ENCODE peak calls at places on chromosome 5, in ten cellular contexts. G is MM.1S; U is astrocyte; T is naive thymus-derived CD4-positive, alpha-beta T cell; I is HepG2; A is HCT116; S is CD8-positive, alpha-beta memory T cell; X is CD4-positive, alpha-beta memory T cell; W is tibial artery; C is psoas muscle. B is an unnamed sample.

GRCh38 chr5:74633710-74634109 is 6.8 kb downstream of the ENC1 start:
- DNase-seq in X (no peak), A (no peak), S (no peak), T (no peak), W (no peak), G (no peak), I (no peak), U (no peak), C (no peak), B (no peak)

GRCh38 chr5:73901455-73901854 is 275.5 kb downstream of the ARHGEF28 start:
- DNase-seq in U (no peak), C (no peak), T (no peak), W (no peak), S (no peak), A (no peak), G (peak), I (no peak), X (no peak), B (no peak)

GRCh38 chr5:14502291-14502690 is 79.3 kb upstream of the OTULINL start:
- DNase-seq in A (no peak), S (no peak), G (no peak), C (no peak), T (no peak), W (no peak), U (no peak), X (no peak), I (no peak), B (no peak)

GRCh38 chr5:108727154-108727638 is 20.5 kb upstream of the FER start:
- DNase-seq in I (no peak), G (no peak), W (peak), U (no peak), A (no peak), S (no peak), X (no peak), C (no peak), T (no peak), B (no peak)

GRCh38 chr5:51053361-51053760 is 329.9 kb upstream of the ISL1 start:
- DNase-seq in X (no peak), S (no peak), T (no peak), C (no peak), I (no peak), G (no peak), W (no peak), U (no peak), A (no peak), B (no peak)

GRCh38 chr5:143560378-143560777 is 156.9 kb upstream of the NR3C1 start:
- DNase-seq in A (no peak), U (no peak), W (no peak), T (no peak), X (no peak), G (no peak), S (no peak), C (no peak), I (no peak), B (no peak)

GRCh38 chr5:61416010-61416409 is 84.0 kb downstream of the ZSWIM6 start:
- DNase-seq in T (no peak), W (no peak), U (peak), S (no peak), I (no peak), C (no peak), G (no peak), X (no peak), A (no peak), B (no peak)

GRCh38 chr5:170642066-170642735 is 138.4 kb downstream of the KCNIP1 start:
- DNase-seq in S (no peak), T (no peak), I (no peak), W (peak), C (no peak), A (no peak), U (no peak), G (no peak), X (no peak), B (no peak)

GRCh38 chr5:53877243-53877642 is 316.8 kb downstream of the NDUFS4 start:
- DNase-seq in I (no peak), W (no peak), U (peak), A (no peak), X (no peak), S (no peak), T (no peak), G (no peak), C (no peak), B (no peak)

GRCh38 chr5:122377023-122377422 is 65.0 kb downstream of the SNCAIP start:
- DNase-seq in A (no peak), U (no peak), S (no peak), W (no peak), I (no peak), C (no peak), G (no peak), T (no peak), X (no peak), B (no peak)

GRCh38 chr5:1438871-1439270 is 6.4 kb downstream of the SLC6A3 start:
- DNase-seq in G (no peak), A (no peak), S (no peak), T (no peak), X (no peak), C (no peak), U (no peak), I (no peak), W (peak), B (peak)

GRCh38 chr5:34913072-34913471 is 2.2 kb downstream of the RAD1 start:
- DNase-seq in X (no peak), W (no peak), T (no peak), I (no peak), S (no peak), A (no peak), C (no peak), G (no peak), U (peak), B (no peak)

GRCh38 chr5:53490747-53491146 is 10.3 kb downstream of the FST start:
- DNase-seq in C (no peak), U (peak), T (no peak), I (peak), A (no peak), W (no peak), G (no peak), X (no peak), S (no peak), B (peak)

GRCh38 chr5:89037090-89037489 is 154.1 kb upstream of the MEF2C start:
- DNase-seq in I (peak), T (no peak), S (no peak), C (no peak), X (no peak), A (no peak), G (no peak), U (peak), W (no peak), B (peak)

GRCh38 chr5:55360190-55360589 is 52.4 kb downstream of the MTREX start:
- DNase-seq in A (no peak), U (peak), S (no peak), I (no peak), T (no peak), W (no peak), X (no peak), C (no peak), G (no peak), B (no peak)

GRCh38 chr5:156498226-156498965 is 171.4 kb downstream of the SGCD start:
- DNase-seq in A (no peak), C (no peak), U (no peak), T (no peak), X (no peak), S (no peak), W (no peak), I (no peak), G (no peak), B (no peak)

GRCh38 chr5:32329395-32329834 is 16.7 kb upstream of the MTMR12 start:
- DNase-seq in I (peak), T (peak), X (peak), C (peak), U (peak), G (peak), S (peak), A (peak), W (no peak), B (no peak)

GRCh38 chr5:118195215-118195614 is 793.1 kb downstream of the DTWD2 start:
- DNase-seq in W (no peak), X (no peak), T (no peak), G (no peak), C (no peak), I (no peak), A (no peak), U (no peak), S (no peak), B (no peak)

GRCh38 chr5:69368458-69369368 is 607 bp downstream of the AK6 start:
- DNase-seq in X (peak), C (no peak), U (peak), A (peak), W (no peak), T (peak), S (peak), G (no peak), I (peak), B (no peak)

GRCh38 chr5:112372543-112372942 is 46.5 kb downstream of the EPB41L4A start:
- DNase-seq in C (no peak), T (no peak), U (no peak), A (no peak), X (no peak), S (no peak), G (no peak), I (no peak), W (no peak), B (no peak)

GRCh38 chr5:93724791-93725190 is 16.6 kb downstream of the POU5F2 start:
- DNase-seq in W (no peak), C (no peak), X (no peak), A (no peak), U (no peak), T (no peak), G (no peak), I (no peak), S (no peak), B (no peak)

GRCh38 chr5:135457424-135458071 is 5.4 kb upstream of the TIFAB start:
- DNase-seq in S (peak), W (peak), I (peak), X (peak), T (no peak), C (peak), G (peak), U (peak), A (peak), B (peak)

GRCh38 chr5:9376363-9377117 is 169.3 kb downstream of the SEMA5A start:
- DNase-seq in U (no peak), G (no peak), C (no peak), A (no peak), I (no peak), X (no peak), W (no peak), T (no peak), S (no peak), B (no peak)

GRCh38 chr5:114243983-114244305 is 117.9 kb upstream of the KCNN2 start:
- DNase-seq in C (no peak), A (no peak), U (no peak), S (no peak), W (no peak), X (no peak), I (no peak), T (no peak), G (peak), B (no peak)

GRCh38 chr5:54024466-54024865 is 285.9 kb downstream of the ARL15 start:
- DNase-seq in I (no peak), C (no peak), X (no peak), S (no peak), G (no peak), U (peak), T (no peak), A (no peak), W (no peak), B (no peak)

GRCh38 chr5:96909435-96909834 is 26.4 kb upstream of the LNPEP start:
- DNase-seq in T (no peak), S (no peak), A (no peak), U (no peak), C (peak), I (peak), W (no peak), X (no peak), G (no peak), B (no peak)

GRCh38 chr5:93681432-93681831 is 60.0 kb downstream of the POU5F2 start:
- DNase-seq in X (no peak), A (no peak), G (no peak), T (no peak), C (no peak), S (no peak), I (no peak), W (no peak), U (no peak), B (no peak)

GRCh38 chr5:80346055-80346454 is 26.3 kb downstream of the SPZ1 start:
- DNase-seq in C (no peak), T (peak), S (peak), A (peak), X (peak), W (no peak), I (peak), U (no peak), G (peak), B (no peak)

DNA sequence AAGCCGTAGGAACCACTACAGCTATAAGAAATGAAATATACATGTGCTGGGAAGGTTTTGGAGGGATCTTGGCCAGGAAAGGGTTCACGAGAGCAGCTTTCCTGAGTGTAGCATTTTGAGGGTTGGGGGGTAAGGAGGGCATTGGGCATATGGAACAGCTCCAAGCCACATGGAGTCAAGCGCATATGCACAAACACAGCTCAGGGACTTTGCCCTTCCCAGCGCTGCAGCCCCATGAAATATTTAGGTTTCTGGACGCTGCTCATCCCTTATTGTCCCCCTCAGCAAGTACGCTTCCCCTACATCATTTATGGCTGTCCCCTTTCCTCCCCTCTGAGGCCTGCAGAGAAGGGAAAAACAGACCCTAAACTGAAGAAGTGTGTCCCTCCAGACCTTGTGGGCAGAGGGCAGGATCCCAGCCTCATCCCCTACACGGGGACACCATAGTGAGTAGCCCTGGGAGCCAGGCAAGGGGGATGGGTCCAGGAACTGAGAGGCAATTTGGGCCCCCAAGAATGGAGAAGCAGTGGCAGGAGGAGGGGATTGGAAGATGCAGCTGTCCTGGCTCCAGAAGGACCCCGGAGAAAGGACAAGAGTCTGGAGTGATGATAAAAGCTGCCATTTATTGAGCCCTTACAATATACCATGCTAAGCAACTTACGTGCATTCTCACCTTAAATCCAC is 33.7 kb downstream of the PCDH1 start:
- DNase-seq in I (no peak), T (no peak), X (no peak), U (no peak), G (no peak), A (no peak), W (no peak), C (no peak), S (no peak), B (no peak)
- H3K27ac ChIP-seq in I (no peak), T (no peak), X (no peak), U (no peak), G (no peak), A (no peak), W (peak), C (no peak), S (no peak), B (no peak)

GRCh38 chr5:43033845-43034590 is 6.1 kb downstream of the ANXA2R start:
- DNase-seq in X (no peak), U (peak), G (no peak), A (no peak), I (no peak), S (no peak), T (no peak), C (no peak), W (no peak), B (no peak)
- H3K27ac ChIP-seq in X (no peak), U (peak), G (no peak), A (no peak), I (no peak), S (no peak), T (no peak), C (peak), W (no peak), B (peak)

GRCh38 chr5:139676951-139677367 is 28.8 kb downstream of the CXXC5 start:
- DNase-seq in S (no peak), A (no peak), C (no peak), W (no peak), I (no peak), T (no peak), X (no peak), U (no peak), G (no peak), B (no peak)

GRCh38 chr5:139675825-139676224 is 27.7 kb downstream of the CXXC5 start:
- DNase-seq in S (no peak), I (no peak), C (no peak), A (no peak), T (no peak), G (no peak), X (no peak), U (no peak), W (no peak), B (no peak)

GRCh38 chr5:139677404-139678282 is 29.5 kb downstream of the CXXC5 start:
- DNase-seq in A (no peak), U (no peak), G (no peak), T (no peak), S (no peak), W (no peak), X (no peak), C (no peak), I (no peak), B (no peak)

GRCh38 chr5:139675213-139675612 is 27.1 kb downstream of the CXXC5 start:
- DNase-seq in C (no peak), G (no peak), W (no peak), S (no peak), X (no peak), U (no peak), T (no peak), A (no peak), I (no peak), B (no peak)

DNA sequence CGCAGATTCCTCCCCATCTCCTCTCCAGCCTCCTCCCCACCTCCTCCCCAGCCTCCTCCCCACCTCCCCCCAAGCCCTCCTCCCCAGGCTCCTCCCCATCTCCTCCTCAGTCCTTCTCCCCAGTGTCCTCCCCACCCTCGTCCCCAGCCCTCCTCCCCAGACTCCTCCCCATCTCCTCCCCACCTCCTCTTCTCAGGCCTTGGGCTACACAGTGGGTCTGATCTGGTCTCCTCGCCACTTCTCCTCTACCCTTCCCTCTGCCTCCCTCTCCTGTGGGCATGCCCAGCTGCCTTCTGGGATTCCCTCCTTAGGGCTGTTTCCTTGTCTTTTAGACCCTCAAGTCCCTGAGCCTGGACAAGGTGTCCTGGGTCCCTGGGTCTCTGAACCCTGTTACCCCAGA is 28.3 kb downstream of the CXXC5 start:
- DNase-seq in W (no peak), I (no peak), C (no peak), A (no peak), S (no peak), G (no peak), X (no peak), T (no peak), U (no peak), B (no peak)
- H3K27ac ChIP-seq in W (peak), I (no peak), C (peak), A (no peak), S (no peak), G (no peak), X (no peak), T (no peak), U (no peak), B (no peak)

GRCh38 chr5:37769840-37770239 is 70.0 kb downstream of the GDNF start:
- DNase-seq in A (no peak), U (no peak), C (no peak), W (no peak), I (peak), X (no peak), S (no peak), G (no peak), T (no peak), B (no peak)

GRCh38 chr5:37767251-37767650 is 72.6 kb downstream of the GDNF start:
- DNase-seq in U (no peak), C (no peak), W (no peak), T (no peak), G (no peak), S (no peak), X (no peak), A (no peak), I (no peak), B (no peak)

GRCh38 chr5:37767961-37768360 is 71.9 kb downstream of the GDNF start:
- DNase-seq in U (no peak), T (no peak), S (no peak), X (no peak), W (no peak), C (no peak), A (no peak), G (no peak), I (no peak), B (no peak)

GRCh38 chr5:37769108-37769507 is 70.7 kb downstream of the GDNF start:
- DNase-seq in G (no peak), C (no peak), S (no peak), I (no peak), X (no peak), U (no peak), W (no peak), T (no peak), A (no peak), B (no peak)

DNA sequence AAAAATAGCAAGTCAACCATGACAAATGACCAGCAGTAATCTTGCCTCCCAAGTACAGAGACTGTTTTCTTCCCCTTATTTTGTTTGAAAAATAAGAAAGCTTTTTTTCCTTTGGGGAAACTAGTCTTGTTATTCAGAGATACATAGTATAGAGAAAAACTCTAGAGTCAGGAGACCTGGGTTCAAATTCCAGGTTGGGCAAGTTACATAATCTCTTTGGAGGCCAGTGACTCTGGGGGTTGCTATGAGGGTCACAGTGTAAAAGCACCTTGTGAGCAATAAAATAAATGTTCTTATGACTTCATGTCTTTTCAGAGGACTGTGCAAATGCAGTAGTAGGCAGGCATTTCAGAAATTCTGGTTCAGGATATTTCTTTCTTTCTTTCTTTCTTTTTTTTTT is 71.5 kb downstream of the GDNF start:
- DNase-seq in X (no peak), C (no peak), I (no peak), T (no peak), U (no peak), A (no peak), G (no peak), W (no peak), S (no peak), B (no peak)
- H3K27ac ChIP-seq in X (no peak), C (no peak), I (no peak), T (no peak), U (no peak), A (no peak), G (no peak), W (no peak), S (no peak), B (no peak)